ENCODE peak calls at places on chromosomes 7 and 10, in four cellular contexts. One of them, this sample, is unnamed.
A peak's percentile ranks its signal among the peaks of the same experiment; 100 is the strongest.

GRCh38 chr7:6156734-6157133 is 115.7 kb downstream of the CYTH3 start:
- DNase-seq in HCT116: no peak
- DNase-seq in suprapubic skin: no peak
- DNase-seq in HepG2: no peak
- DNase-seq in this sample: no peak

GRCh38 chr7:13577566-13578145 is 411.8 kb downstream of the ETV1 start:
- DNase-seq in HCT116: no peak
- DNase-seq in suprapubic skin: no peak
- DNase-seq in HepG2: no peak
- DNase-seq in this sample: no peak

GRCh38 chr7:116574025-116574822 is 49.4 kb downstream of the CAV1 start:
- DNase-seq in HCT116: no peak
- DNase-seq in suprapubic skin: no peak
- DNase-seq in HepG2: no peak
- DNase-seq in this sample: no peak

GRCh38 chr10:26939290-26939956 is 78.7 kb upstream of the ABI1 start:
- DNase-seq in HCT116: no peak
- DNase-seq in suprapubic skin: no peak
- DNase-seq in HepG2: no peak
- DNase-seq in this sample: no peak

GRCh38 chr7:1975581-1975980 is 257.2 kb downstream of the MAD1L1 start:
- DNase-seq in HCT116: no peak
- DNase-seq in suprapubic skin: no peak
- DNase-seq in HepG2: no peak
- DNase-seq in this sample: no peak

GRCh38 chr7:85074-85945 is 107.1 kb upstream of the FAM20C start:
- DNase-seq in HCT116: peak; percentile 34
- DNase-seq in suprapubic skin: no peak
- DNase-seq in HepG2: no peak
- DNase-seq in this sample: peak; percentile 17

GRCh38 chr7:130921391-130922180 is 187.6 kb upstream of the KLF14 start:
- DNase-seq in HCT116: no peak
- DNase-seq in suprapubic skin: no peak
- DNase-seq in HepG2: no peak
- DNase-seq in this sample: no peak

GRCh38 chr7:95547949-95548348 is 48.4 kb downstream of the PDK4 start:
- DNase-seq in HCT116: no peak
- DNase-seq in suprapubic skin: no peak
- DNase-seq in HepG2: no peak
- DNase-seq in this sample: no peak

GRCh38 chr10:122163182-122164027 is 107.7 kb upstream of the BTBD16 start:
- DNase-seq in HCT116: no peak
- DNase-seq in suprapubic skin: no peak
- DNase-seq in HepG2: no peak
- DNase-seq in this sample: no peak

GRCh38 chr7:53383131-53383530 is 347.7 kb downstream of the POM121L12 start:
- DNase-seq in HCT116: no peak
- DNase-seq in suprapubic skin: no peak
- DNase-seq in HepG2: no peak
- DNase-seq in this sample: no peak

GRCh38 chr7:77657427-77658331 is 38.6 kb upstream of the RSBN1L start:
- DNase-seq in HCT116: peak; percentile 35
- DNase-seq in suprapubic skin: no peak
- DNase-seq in HepG2: peak; percentile 53
- DNase-seq in this sample: no peak

GRCh38 chr7:132528695-132529094 is 47.6 kb downstream of the PLXNA4 start:
- DNase-seq in HCT116: no peak
- DNase-seq in suprapubic skin: no peak
- DNase-seq in HepG2: no peak
- DNase-seq in this sample: no peak

GRCh38 chr10:22597142-22597541 is 117.2 kb downstream of the PIP4K2A start:
- DNase-seq in HCT116: no peak
- DNase-seq in suprapubic skin: no peak
- DNase-seq in HepG2: no peak
- DNase-seq in this sample: no peak

GRCh38 chr10:68989317-68989990 is 851 bp downstream of the KIFBP start:
- DNase-seq in HCT116: no peak
- DNase-seq in suprapubic skin: no peak
- DNase-seq in HepG2: no peak
- DNase-seq in this sample: no peak

GRCh38 chr10:662686-663465 is 26.6 kb downstream of the DIP2C start:
- DNase-seq in HCT116: no peak
- DNase-seq in suprapubic skin: no peak
- DNase-seq in HepG2: no peak
- DNase-seq in this sample: no peak

GRCh38 chr7:42233166-42233565 is 3.8 kb downstream of the GLI3 start:
- DNase-seq in HCT116: no peak
- DNase-seq in suprapubic skin: no peak
- DNase-seq in HepG2: no peak
- DNase-seq in this sample: no peak

GRCh38 chr10:103657061-103657591 is 163.6 kb downstream of the NEURL1 start:
- DNase-seq in HCT116: no peak
- DNase-seq in suprapubic skin: no peak
- DNase-seq in HepG2: no peak
- DNase-seq in this sample: no peak

GRCh38 chr10:103654925-103655324 is 161.4 kb downstream of the NEURL1 start:
- DNase-seq in HCT116: no peak
- DNase-seq in suprapubic skin: no peak
- DNase-seq in HepG2: no peak
- DNase-seq in this sample: no peak

GRCh38 chr10:103651783-103652476 is 158.4 kb downstream of the NEURL1 start:
- DNase-seq in HCT116: no peak
- DNase-seq in suprapubic skin: no peak
- DNase-seq in HepG2: peak; percentile 58
- DNase-seq in this sample: no peak

GRCh38 chr10:103652599-103653281 is 159.2 kb downstream of the NEURL1 start:
- DNase-seq in HCT116: no peak
- DNase-seq in suprapubic skin: no peak
- DNase-seq in HepG2: peak; percentile 40
- DNase-seq in this sample: no peak

GRCh38 chr10:103653581-103654020 is 160.1 kb downstream of the NEURL1 start:
- DNase-seq in HCT116: no peak
- DNase-seq in suprapubic skin: peak; percentile 84
- DNase-seq in HepG2: no peak
- DNase-seq in this sample: no peak
- H3K4me1 ChIP-seq in HCT116: no peaks in the 10 kb centered on the region
- H3K4me1 ChIP-seq in suprapubic skin: peaks cover 61% of the 10 kb centered on the region
- H3K4me1 ChIP-seq in HepG2: peaks cover 64% of the 10 kb centered on the region
- H3K4me1 ChIP-seq in this sample: peaks cover 21% of the 10 kb centered on the region

DNA sequence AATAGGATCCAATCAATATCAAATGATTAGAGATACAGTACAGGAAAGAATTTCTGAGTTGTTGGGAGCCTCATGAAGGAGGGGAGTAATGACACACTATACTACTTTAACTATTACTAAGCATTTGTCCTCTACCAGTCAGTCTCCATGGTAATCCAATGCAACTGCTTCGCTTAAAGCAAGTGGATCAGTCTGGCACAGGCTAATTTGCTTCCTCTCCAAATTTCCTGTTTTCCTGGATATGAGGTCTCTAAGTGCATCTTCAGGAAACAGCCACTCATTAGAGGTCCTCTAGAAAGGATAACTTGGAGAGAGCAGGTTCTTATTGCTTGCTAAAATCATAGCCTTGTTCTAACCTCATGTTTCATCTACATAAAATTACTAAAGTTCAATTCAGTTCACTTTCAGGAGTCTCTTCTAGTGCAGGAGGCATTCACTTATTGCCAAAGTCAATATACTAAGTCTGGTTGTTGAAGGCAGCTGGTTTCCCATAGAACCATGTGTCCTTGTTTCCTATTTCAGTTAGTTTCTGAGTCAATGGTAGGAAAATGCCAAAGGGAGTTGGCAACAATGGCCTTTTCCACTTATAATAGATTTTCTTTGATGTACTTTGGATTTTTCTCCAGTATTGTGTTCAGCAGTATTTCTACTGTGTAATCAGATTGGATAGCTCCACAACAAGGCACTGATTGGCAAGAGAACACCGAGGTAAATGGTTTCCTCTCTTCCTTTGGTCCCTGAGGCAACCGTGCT is 8.2 kb upstream of the SEPTIN7 start:
- DNase-seq in HCT116: no peak
- DNase-seq in suprapubic skin: no peak
- DNase-seq in HepG2: no peak
- DNase-seq in this sample: no peak
- TF ChIP-seq POLR2AphosphoS5 in HCT116: no peak
- TF ChIP-seq POLR2AphosphoS5 in suprapubic skin: no peak
- TF ChIP-seq POLR2AphosphoS5 in HepG2: no peak
- TF ChIP-seq POLR2AphosphoS5 in this sample: no peak

DNA sequence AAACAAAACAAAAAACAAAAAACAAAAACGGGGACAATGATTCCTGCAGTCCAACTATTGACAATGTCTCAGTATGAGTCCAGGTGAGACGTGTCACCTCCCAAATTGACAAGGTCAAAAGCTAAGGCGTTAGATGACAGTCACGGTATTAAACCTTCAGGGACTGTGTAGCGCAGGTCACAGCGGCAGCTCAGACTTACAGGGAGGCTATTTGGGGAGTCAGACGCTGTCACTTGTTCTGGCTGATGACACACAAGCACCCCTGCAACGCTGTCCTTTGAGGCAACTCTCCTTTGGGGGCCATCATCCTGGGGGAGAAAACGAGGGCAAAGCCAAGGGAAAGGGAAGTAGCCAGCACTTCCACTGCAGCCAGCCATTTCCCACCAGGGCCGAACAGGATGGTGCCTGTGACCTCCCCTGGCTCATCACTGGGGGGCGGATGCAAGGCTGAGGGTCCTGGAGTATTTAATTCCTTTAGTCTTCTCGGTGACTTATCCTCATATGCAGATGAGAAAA is 55.3 kb downstream of the SVIL start:
- DNase-seq in HCT116: no peak
- DNase-seq in suprapubic skin: no peak
- DNase-seq in HepG2: no peak
- DNase-seq in this sample: no peak
- H3K36me3 ChIP-seq in HCT116: no peaks in the 10 kb centered on the region
- H3K36me3 ChIP-seq in suprapubic skin: no peaks in the 10 kb centered on the region
- H3K36me3 ChIP-seq in HepG2: peaks cover 2% of the 10 kb centered on the region
- H3K36me3 ChIP-seq in this sample: no peaks in the 10 kb centered on the region

DNA sequence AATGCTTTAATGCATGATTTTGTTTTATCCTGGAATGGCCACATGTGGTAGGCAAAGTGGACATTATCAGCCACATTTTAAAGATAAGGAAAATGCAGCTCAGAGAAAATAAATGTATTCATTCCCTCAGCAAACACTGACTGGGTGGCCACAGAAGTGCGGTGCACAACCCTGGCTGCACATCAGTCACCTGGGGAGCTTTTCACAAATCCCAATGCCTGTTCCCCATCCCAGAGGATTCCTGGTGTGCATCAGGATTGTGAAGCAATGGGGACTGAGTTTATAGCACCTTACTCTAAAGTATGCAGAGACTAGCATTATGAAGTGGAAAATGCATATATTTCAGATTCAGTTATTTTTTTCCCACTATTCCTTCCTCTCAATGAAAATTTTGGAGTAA is 193.5 kb upstream of the C7orf33 start:
- DNase-seq in HCT116: no peak
- DNase-seq in suprapubic skin: no peak
- DNase-seq in HepG2: no peak
- DNase-seq in this sample: no peak
- H3K4me1 ChIP-seq in HCT116: no peaks in the 10 kb centered on the region
- H3K4me1 ChIP-seq in suprapubic skin: no peaks in the 10 kb centered on the region
- H3K4me1 ChIP-seq in HepG2: no peaks in the 10 kb centered on the region
- H3K4me1 ChIP-seq in this sample: no peaks in the 10 kb centered on the region

DNA sequence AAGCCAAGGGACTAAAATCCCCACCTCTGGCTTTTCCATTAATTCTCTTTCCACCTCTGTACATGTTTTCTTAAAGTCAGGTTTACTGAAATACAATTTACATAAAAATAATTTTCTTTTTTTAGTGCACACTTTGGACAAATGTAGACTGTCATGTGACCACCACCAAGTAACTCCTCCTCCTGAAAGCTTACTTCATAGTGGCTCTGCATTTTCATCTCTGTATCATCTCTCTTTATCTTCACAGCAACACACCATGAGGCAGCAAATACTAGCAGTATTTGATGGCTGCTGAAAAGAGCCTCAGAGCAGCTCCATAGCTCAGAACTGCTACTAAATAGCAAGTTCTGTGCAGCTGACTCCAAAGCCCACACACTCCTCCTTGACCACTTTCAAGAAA is 17.3 kb downstream of the WDFY4 start:
- DNase-seq in HCT116: no peak
- DNase-seq in suprapubic skin: no peak
- DNase-seq in HepG2: no peak
- DNase-seq in this sample: no peak
- TF ChIP-seq POLR2AphosphoS5 in HCT116: no peak
- TF ChIP-seq POLR2AphosphoS5 in suprapubic skin: no peak
- TF ChIP-seq POLR2AphosphoS5 in HepG2: no peak
- TF ChIP-seq POLR2AphosphoS5 in this sample: no peak

GRCh38 chr10:133401981-133402725 is 8.2 kb downstream of the MTG1 start:
- DNase-seq in HCT116: no peak
- DNase-seq in suprapubic skin: no peak
- DNase-seq in HepG2: no peak
- DNase-seq in this sample: no peak
- H3K36me3 ChIP-seq in HCT116: no peaks in the 10 kb centered on the region
- H3K36me3 ChIP-seq in suprapubic skin: peaks cover 69% of the 10 kb centered on the region
- H3K36me3 ChIP-seq in HepG2: peaks cover 11% of the 10 kb centered on the region
- H3K36me3 ChIP-seq in this sample: no peaks in the 10 kb centered on the region

GRCh38 chr10:113128450-113129105 is 178.5 kb downstream of the TCF7L2 start:
- DNase-seq in HCT116: no peak
- DNase-seq in suprapubic skin: no peak
- DNase-seq in HepG2: no peak
- DNase-seq in this sample: no peak
- H3K4me1 ChIP-seq in HCT116: no peaks in the 10 kb centered on the region
- H3K4me1 ChIP-seq in suprapubic skin: peaks cover 16% of the 10 kb centered on the region
- H3K4me1 ChIP-seq in HepG2: peaks cover 34% of the 10 kb centered on the region
- H3K4me1 ChIP-seq in this sample: no peaks in the 10 kb centered on the region

GRCh38 chr7:106345421-106346166 is 60.8 kb upstream of the NAMPT start:
- DNase-seq in HCT116: no peak
- DNase-seq in suprapubic skin: no peak
- DNase-seq in HepG2: no peak
- DNase-seq in this sample: no peak

GRCh38 chr7:106347229-106347833 is 62.5 kb upstream of the NAMPT start:
- DNase-seq in HCT116: no peak
- DNase-seq in suprapubic skin: no peak
- DNase-seq in HepG2: no peak
- DNase-seq in this sample: no peak

GRCh38 chr7:106346167-106346677 is 61.4 kb upstream of the NAMPT start:
- DNase-seq in HCT116: no peak
- DNase-seq in suprapubic skin: no peak
- DNase-seq in HepG2: no peak
- DNase-seq in this sample: no peak

GRCh38 chr7:106348231-106348630 is 63.4 kb upstream of the NAMPT start:
- DNase-seq in HCT116: no peak
- DNase-seq in suprapubic skin: no peak
- DNase-seq in HepG2: no peak
- DNase-seq in this sample: no peak

DNA sequence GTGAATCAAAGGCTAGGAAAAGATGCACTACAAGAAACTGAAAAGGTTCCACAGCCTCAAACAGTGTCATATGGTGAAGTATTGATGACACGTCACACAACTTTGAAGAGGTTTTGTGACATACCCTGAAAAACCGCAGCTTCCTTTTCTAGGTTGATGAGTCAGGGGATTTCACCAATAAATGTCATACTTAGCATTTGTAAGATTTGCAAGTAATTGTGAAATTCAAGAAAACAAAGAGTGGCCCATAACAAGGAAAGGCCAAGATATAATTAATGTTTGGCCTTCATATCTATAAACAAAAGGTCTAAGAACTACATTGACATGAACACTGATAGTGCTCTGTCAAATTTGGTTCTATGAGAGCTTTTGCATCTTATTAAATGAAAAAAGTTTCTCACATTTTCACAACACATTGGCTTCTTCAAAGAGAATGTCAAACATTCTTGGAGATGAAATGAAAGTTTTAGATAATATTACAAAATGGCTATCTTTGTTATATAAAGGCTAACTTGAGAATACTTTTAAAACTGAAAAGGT is 62.0 kb upstream of the NAMPT start:
- DNase-seq in HCT116: peak; percentile 96
- DNase-seq in suprapubic skin: no peak
- DNase-seq in HepG2: no peak
- DNase-seq in this sample: no peak
- TF ChIP-seq POLR2AphosphoS5 in HCT116: peak; percentile 60
- TF ChIP-seq POLR2AphosphoS5 in suprapubic skin: no peak
- TF ChIP-seq POLR2AphosphoS5 in HepG2: no peak
- TF ChIP-seq POLR2AphosphoS5 in this sample: no peak

This sample was measured in breast epithelium.